ENCODE peak calls at places on chromosome 11, in seven cellular contexts. G is H54, Y is HTR-8/SVneo, B is cardiac muscle cell, L is EL, A is naive B cell, F is NCI-H1105. X is an unnamed sample.

GRCh38 chr11:117478126-117478856 is 150.6 kb downstream of the CEP164 start:
- DNase-seq in Y (no peak), L (no peak), B (no peak), G (no peak), F (no peak), A (no peak), X (no peak)

GRCh38 chr11:10348650-10349280 is 43.9 kb downstream of the ADM start:
- DNase-seq in B (no peak), G (no peak), L (peak), F (no peak), Y (no peak), A (no peak), X (peak)

GRCh38 chr11:92154611-92155010 is 70.0 kb upstream of the FAT3 start:
- DNase-seq in B (no peak), L (no peak), Y (no peak), G (no peak), A (no peak), F (no peak), X (no peak)

GRCh38 chr11:44618561-44619425 is 53.3 kb downstream of the CD82 start:
- DNase-seq in G (no peak), F (no peak), B (no peak), L (no peak), Y (no peak), A (no peak), X (no peak)

GRCh38 chr11:117010808-117011540 is 87.3 kb downstream of the SIK3 start:
- DNase-seq in A (no peak), B (no peak), L (peak), F (no peak), Y (peak), G (peak), X (no peak)

GRCh38 chr11:124285610-124286344 is 28.0 kb downstream of the OR8D1 start:
- DNase-seq in B (no peak), Y (no peak), L (peak), A (no peak), F (no peak), G (no peak), X (no peak)

GRCh38 chr11:110019659-110020058 is 73.5 kb upstream of the ZC3H12C start:
- DNase-seq in L (no peak), Y (no peak), F (no peak), G (no peak), B (no peak), A (no peak), X (no peak)

GRCh38 chr11:76314741-76315090 is 66.2 kb downstream of the THAP12 start:
- DNase-seq in A (no peak), Y (no peak), B (no peak), L (peak), G (peak), F (no peak), X (no peak)

GRCh38 chr11:128179512-128179911 is 407.8 kb downstream of the ETS1 start:
- DNase-seq in G (no peak), A (no peak), L (peak), B (no peak), Y (no peak), F (peak), X (no peak)

GRCh38 chr11:106011481-106011880 is 10.6 kb downstream of the MSANTD4 start:
- DNase-seq in A (no peak), L (no peak), B (no peak), G (no peak), F (no peak), Y (no peak), X (no peak)

GRCh38 chr11:66904561-66904960 is 47.7 kb downstream of the LRFN4 start:
- DNase-seq in F (no peak), Y (no peak), A (no peak), G (no peak), B (no peak), L (no peak), X (no peak)

GRCh38 chr11:57639321-57640067 is 10.2 kb downstream of the YPEL4 start:
- DNase-seq in Y (peak), A (no peak), L (peak), G (no peak), B (peak), F (no peak), X (no peak)

GRCh38 chr11:412641-413119 is 2.1 kb downstream of the SIGIRR start:
- DNase-seq in L (no peak), Y (no peak), G (no peak), B (no peak), F (no peak), A (no peak), X (no peak)

GRCh38 chr11:63680842-63681207 is 475 bp upstream of the RTN3 start:
- DNase-seq in F (no peak), L (no peak), B (no peak), Y (peak), G (no peak), A (no peak), X (no peak)

GRCh38 chr11:2115308-2115707 is 23.9 kb downstream of the IGF2 start:
- DNase-seq in L (no peak), F (no peak), Y (no peak), B (no peak), A (no peak), G (no peak), X (no peak)

GRCh38 chr11:76756341-76756771 is 26.8 kb upstream of the TSKU start:
- DNase-seq in F (peak), Y (no peak), L (no peak), G (no peak), B (no peak), A (no peak), X (no peak)

GRCh38 chr11:91248199-91248807 is 976.3 kb upstream of the FAT3 start:
- DNase-seq in G (no peak), Y (no peak), A (no peak), L (peak), F (peak), B (peak), X (peak)

GRCh38 chr11:13721760-13722159 is 53.3 kb downstream of the FAR1 start:
- DNase-seq in F (no peak), G (no peak), B (no peak), A (no peak), Y (no peak), L (peak), X (no peak)

GRCh38 chr11:125338886-125339811 is 156.9 kb downstream of the FEZ1 start:
- DNase-seq in F (no peak), L (no peak), B (no peak), G (no peak), Y (no peak), A (no peak), X (no peak)

GRCh38 chr11:9060700-9061111 is 30.7 kb downstream of the SCUBE2 start:
- DNase-seq in B (peak), F (no peak), Y (no peak), A (no peak), L (peak), G (peak), X (peak)

GRCh38 chr11:43853766-43854165 is 26.9 kb upstream of the ALKBH3 start:
- DNase-seq in G (no peak), F (no peak), B (no peak), Y (no peak), L (no peak), A (no peak), X (no peak)

GRCh38 chr11:64925536-64926449 is 1.3 kb downstream of the PPP2R5B start:
- DNase-seq in F (no peak), A (no peak), B (no peak), L (no peak), G (no peak), Y (no peak), X (no peak)

GRCh38 chr11:88308576-88308975 is 29.0 kb downstream of the CTSC start:
- DNase-seq in B (no peak), A (no peak), L (no peak), Y (no peak), F (no peak), G (no peak), X (no peak)

GRCh38 chr11:19728436-19728835 is 15.8 kb downstream of the NAV2 start:
- DNase-seq in G (no peak), A (no peak), Y (no peak), F (no peak), B (no peak), L (peak), X (no peak)

GRCh38 chr11:61531033-61531432 is 22.5 kb downstream of the LRRC10B start:
- DNase-seq in F (no peak), A (no peak), Y (no peak), G (no peak), B (no peak), L (no peak), X (no peak)

GRCh38 chr11:82458777-82459176 is 274.9 kb downstream of the FAM181B start:
- DNase-seq in F (no peak), Y (no peak), B (no peak), L (no peak), A (no peak), G (no peak), X (no peak)

GRCh38 chr11:87722756-87723599 is 452.3 kb downstream of the RAB38 start:
- DNase-seq in A (no peak), Y (peak), L (peak), F (no peak), B (peak), G (peak), X (peak)